ENCODE peak calls at places on chromosome 7, in seven cellular contexts. One of them, this sample, is unnamed.

GRCh38 chr7:44970521-44971051 is 8.2 kb downstream of the MYO1G start:
- DNase-seq in dorsolateral prefrontal cortex: no peak
- DNase-seq in HEK293T: no peak
- DNase-seq in GM23248: no peak
- DNase-seq in PC-9: no peak
- DNase-seq in HCEC 1CT: no peak
- DNase-seq in astrocyte of the spinal cord: no peak
- DNase-seq in this sample: no peak

GRCh38 chr7:21238717-21239116 is 189.2 kb upstream of the SP4 start:
- DNase-seq in HEK293T: no peak
- DNase-seq in dorsolateral prefrontal cortex: no peak
- DNase-seq in HCEC 1CT: no peak
- DNase-seq in GM23248: no peak
- DNase-seq in astrocyte of the spinal cord: no peak
- DNase-seq in PC-9: no peak
- DNase-seq in this sample: no peak

GRCh38 chr7:86653919-86654659 is 10.4 kb downstream of the GRM3 start:
- DNase-seq in HEK293T: peak; percentile 14
- DNase-seq in GM23248: peak; percentile 4
- DNase-seq in PC-9: no peak
- DNase-seq in HCEC 1CT: no peak
- DNase-seq in dorsolateral prefrontal cortex: peak; percentile 59
- DNase-seq in astrocyte of the spinal cord: no peak
- DNase-seq in this sample: peak; percentile 51

GRCh38 chr7:29113384-29114102 is 32.8 kb downstream of the CPVL start:
- DNase-seq in HEK293T: peak; percentile 32
- DNase-seq in HCEC 1CT: no peak
- DNase-seq in dorsolateral prefrontal cortex: no peak
- DNase-seq in astrocyte of the spinal cord: peak; percentile 1
- DNase-seq in GM23248: peak; percentile 61
- DNase-seq in PC-9: peak; percentile 99
- DNase-seq in this sample: peak; percentile 51

GRCh38 chr7:79822620-79823240 is 311.9 kb upstream of the GNAI1 start:
- DNase-seq in PC-9: no peak
- DNase-seq in HCEC 1CT: no peak
- DNase-seq in HEK293T: no peak
- DNase-seq in GM23248: no peak
- DNase-seq in dorsolateral prefrontal cortex: no peak
- DNase-seq in astrocyte of the spinal cord: no peak
- DNase-seq in this sample: no peak

GRCh38 chr7:112232212-112232978 is 25.9 kb downstream of the ZNF277 start:
- DNase-seq in GM23248: no peak
- DNase-seq in dorsolateral prefrontal cortex: no peak
- DNase-seq in HCEC 1CT: no peak
- DNase-seq in astrocyte of the spinal cord: no peak
- DNase-seq in HEK293T: no peak
- DNase-seq in PC-9: no peak
- DNase-seq in this sample: no peak

GRCh38 chr7:154914580-154915380 is 88.1 kb downstream of the PAXIP1 start:
- DNase-seq in dorsolateral prefrontal cortex: no peak
- DNase-seq in HEK293T: no peak
- DNase-seq in PC-9: no peak
- DNase-seq in GM23248: no peak
- DNase-seq in HCEC 1CT: no peak
- DNase-seq in astrocyte of the spinal cord: no peak
- DNase-seq in this sample: peak; percentile 14

GRCh38 chr7:121337398-121337797 is 8.6 kb downstream of the WNT16 start:
- DNase-seq in GM23248: peak; percentile 21
- DNase-seq in HEK293T: no peak
- DNase-seq in HCEC 1CT: peak; percentile 38
- DNase-seq in dorsolateral prefrontal cortex: no peak
- DNase-seq in PC-9: no peak
- DNase-seq in astrocyte of the spinal cord: no peak
- DNase-seq in this sample: peak; percentile 26

GRCh38 chr7:36295090-36295489 is 94.6 kb upstream of the ANLN start:
- DNase-seq in PC-9: peak; percentile 56
- DNase-seq in astrocyte of the spinal cord: no peak
- DNase-seq in HEK293T: no peak
- DNase-seq in GM23248: no peak
- DNase-seq in dorsolateral prefrontal cortex: no peak
- DNase-seq in HCEC 1CT: no peak
- DNase-seq in this sample: no peak

GRCh38 chr7:37671871-37672270 is 11.7 kb upstream of the GPR141 start:
- DNase-seq in PC-9: no peak
- DNase-seq in HCEC 1CT: no peak
- DNase-seq in dorsolateral prefrontal cortex: no peak
- DNase-seq in GM23248: no peak
- DNase-seq in astrocyte of the spinal cord: no peak
- DNase-seq in HEK293T: no peak
- DNase-seq in this sample: no peak

GRCh38 chr7:69808401-69808800 is 210.1 kb downstream of the AUTS2 start:
- DNase-seq in HEK293T: no peak
- DNase-seq in PC-9: no peak
- DNase-seq in dorsolateral prefrontal cortex: no peak
- DNase-seq in GM23248: peak; percentile 26
- DNase-seq in astrocyte of the spinal cord: peak; percentile 23
- DNase-seq in HCEC 1CT: no peak
- DNase-seq in this sample: no peak

GRCh38 chr7:98250789-98251188 is 1.2 kb downstream of the TECPR1 start:
- DNase-seq in PC-9: peak; percentile 43
- DNase-seq in dorsolateral prefrontal cortex: no peak
- DNase-seq in HEK293T: no peak
- DNase-seq in astrocyte of the spinal cord: no peak
- DNase-seq in GM23248: no peak
- DNase-seq in HCEC 1CT: no peak
- DNase-seq in this sample: no peak

GRCh38 chr7:114086491-114086905 is 167.7 kb upstream of the PPP1R3A start:
- DNase-seq in GM23248: peak; percentile 47
- DNase-seq in PC-9: no peak
- DNase-seq in HCEC 1CT: no peak
- DNase-seq in HEK293T: peak; percentile 26
- DNase-seq in dorsolateral prefrontal cortex: no peak
- DNase-seq in astrocyte of the spinal cord: peak; percentile 20
- DNase-seq in this sample: peak; percentile 33

GRCh38 chr7:78499283-78499682 is 700.7 kb downstream of the PHTF2 start:
- DNase-seq in GM23248: peak; percentile 61
- DNase-seq in dorsolateral prefrontal cortex: no peak
- DNase-seq in HCEC 1CT: peak; percentile 44
- DNase-seq in PC-9: no peak
- DNase-seq in astrocyte of the spinal cord: no peak
- DNase-seq in HEK293T: no peak
- DNase-seq in this sample: peak; percentile 35

GRCh38 chr7:106345421-106346166 is 60.8 kb upstream of the NAMPT start:
- DNase-seq in HCEC 1CT: peak; percentile 66
- DNase-seq in dorsolateral prefrontal cortex: no peak
- DNase-seq in HEK293T: no peak
- DNase-seq in PC-9: peak; percentile 52
- DNase-seq in GM23248: peak; percentile 45
- DNase-seq in astrocyte of the spinal cord: peak; percentile 59
- DNase-seq in this sample: no peak

GRCh38 chr7:32030904-32031692 is 39.1 kb downstream of the PDE1C start:
- DNase-seq in GM23248: peak; percentile 39
- DNase-seq in dorsolateral prefrontal cortex: no peak
- DNase-seq in HCEC 1CT: peak; percentile 26
- DNase-seq in astrocyte of the spinal cord: no peak
- DNase-seq in HEK293T: no peak
- DNase-seq in PC-9: peak; percentile 13
- DNase-seq in this sample: no peak

This sample was measured in astrocyte of the hippocampus.